ENCODE peak calls at places on chromosomes 7 and 10, in nine cellular contexts. One of them, this sample, is unnamed.

GRCh38 chr10:10804998-10805737 is 212.5 kb upstream of the CELF2 start:
- DNase-seq in uterus: no peak
- DNase-seq in CD4-positive, alpha-beta T cell: no peak
- DNase-seq in endodermal cell: no peak
- DNase-seq in colonic mucosa: peak
- DNase-seq in fibroblast of lung: no peak
- DNase-seq in NB4: no peak
- DNase-seq in upper lobe of right lung: no peak
- DNase-seq in WTC11: no peak
- DNase-seq in this sample: no peak

GRCh38 chr10:116398224-116398623 is 29.4 kb upstream of the PNLIPRP3 start:
- DNase-seq in uterus: no peak
- DNase-seq in CD4-positive, alpha-beta T cell: no peak
- DNase-seq in endodermal cell: no peak
- DNase-seq in colonic mucosa: no peak
- DNase-seq in fibroblast of lung: no peak
- DNase-seq in NB4: no peak
- DNase-seq in upper lobe of right lung: no peak
- DNase-seq in WTC11: no peak
- DNase-seq in this sample: no peak

GRCh38 chr10:105950410-105950809 is 1214.1 kb downstream of the SORCS1 start:
- DNase-seq in uterus: peak
- DNase-seq in CD4-positive, alpha-beta T cell: peak
- DNase-seq in endodermal cell: peak
- DNase-seq in colonic mucosa: peak
- DNase-seq in fibroblast of lung: peak
- DNase-seq in NB4: peak
- DNase-seq in upper lobe of right lung: no peak
- DNase-seq in WTC11: peak
- DNase-seq in this sample: no peak

GRCh38 chr10:17026686-17027485 is 102.7 kb downstream of the CUBN start:
- DNase-seq in uterus: no peak
- DNase-seq in CD4-positive, alpha-beta T cell: peak
- DNase-seq in endodermal cell: peak
- DNase-seq in colonic mucosa: no peak
- DNase-seq in fibroblast of lung: peak
- DNase-seq in NB4: no peak
- DNase-seq in upper lobe of right lung: no peak
- DNase-seq in WTC11: no peak
- DNase-seq in this sample: no peak

GRCh38 chr10:83515001-83515400 is 624.3 kb upstream of the GHITM start:
- DNase-seq in uterus: no peak
- DNase-seq in CD4-positive, alpha-beta T cell: no peak
- DNase-seq in endodermal cell: no peak
- DNase-seq in colonic mucosa: no peak
- DNase-seq in fibroblast of lung: no peak
- DNase-seq in NB4: no peak
- DNase-seq in upper lobe of right lung: no peak
- DNase-seq in WTC11: no peak
- DNase-seq in this sample: no peak

GRCh38 chr10:69492746-69493462 is 41.6 kb downstream of the TSPAN15 start:
- DNase-seq in uterus: peak
- DNase-seq in CD4-positive, alpha-beta T cell: no peak
- DNase-seq in endodermal cell: no peak
- DNase-seq in colonic mucosa: no peak
- DNase-seq in fibroblast of lung: no peak
- DNase-seq in NB4: no peak
- DNase-seq in upper lobe of right lung: peak
- DNase-seq in WTC11: no peak
- DNase-seq in this sample: no peak

GRCh38 chr10:77907900-77908717 is 18.4 kb downstream of the DLG5 start:
- DNase-seq in uterus: no peak
- DNase-seq in CD4-positive, alpha-beta T cell: no peak
- DNase-seq in endodermal cell: peak
- DNase-seq in colonic mucosa: no peak
- DNase-seq in fibroblast of lung: no peak
- DNase-seq in NB4: peak
- DNase-seq in upper lobe of right lung: no peak
- DNase-seq in WTC11: peak
- DNase-seq in this sample: no peak

GRCh38 chr7:12570529-12571461 is at the start of gene SCIN:
- DNase-seq in uterus: no peak
- DNase-seq in CD4-positive, alpha-beta T cell: no peak
- DNase-seq in endodermal cell: peak
- DNase-seq in colonic mucosa: peak
- DNase-seq in fibroblast of lung: peak
- DNase-seq in NB4: peak
- DNase-seq in upper lobe of right lung: peak
- DNase-seq in WTC11: peak
- DNase-seq in this sample: no peak

GRCh38 chr10:129507216-129507615 is 40.2 kb downstream of the MGMT start:
- DNase-seq in uterus: no peak
- DNase-seq in CD4-positive, alpha-beta T cell: no peak
- DNase-seq in endodermal cell: no peak
- DNase-seq in colonic mucosa: no peak
- DNase-seq in fibroblast of lung: no peak
- DNase-seq in NB4: no peak
- DNase-seq in upper lobe of right lung: no peak
- DNase-seq in WTC11: no peak
- DNase-seq in this sample: no peak

GRCh38 chr10:124625831-124626238 is 118.3 kb downstream of the FAM53B start:
- DNase-seq in uterus: no peak
- DNase-seq in CD4-positive, alpha-beta T cell: no peak
- DNase-seq in endodermal cell: no peak
- DNase-seq in colonic mucosa: no peak
- DNase-seq in fibroblast of lung: no peak
- DNase-seq in NB4: no peak
- DNase-seq in upper lobe of right lung: no peak
- DNase-seq in WTC11: no peak
- DNase-seq in this sample: no peak

GRCh38 chr7:11128500-11128899 is 154.8 kb downstream of the PHF14 start:
- DNase-seq in uterus: no peak
- DNase-seq in CD4-positive, alpha-beta T cell: no peak
- DNase-seq in endodermal cell: no peak
- DNase-seq in colonic mucosa: no peak
- DNase-seq in fibroblast of lung: no peak
- DNase-seq in NB4: no peak
- DNase-seq in upper lobe of right lung: no peak
- DNase-seq in WTC11: peak
- DNase-seq in this sample: no peak

GRCh38 chr10:126598009-126598408 is 72.5 kb downstream of the C10orf90 start:
- DNase-seq in uterus: no peak
- DNase-seq in CD4-positive, alpha-beta T cell: no peak
- DNase-seq in endodermal cell: peak
- DNase-seq in colonic mucosa: peak
- DNase-seq in fibroblast of lung: peak
- DNase-seq in NB4: peak
- DNase-seq in upper lobe of right lung: peak
- DNase-seq in WTC11: peak
- DNase-seq in this sample: no peak

GRCh38 chr10:57338823-57339558 is 928.7 kb downstream of the IPMK start:
- DNase-seq in uterus: no peak
- DNase-seq in CD4-positive, alpha-beta T cell: no peak
- DNase-seq in endodermal cell: no peak
- DNase-seq in colonic mucosa: no peak
- DNase-seq in fibroblast of lung: peak
- DNase-seq in NB4: peak
- DNase-seq in upper lobe of right lung: no peak
- DNase-seq in WTC11: no peak
- DNase-seq in this sample: no peak

GRCh38 chr10:93514496-93514895 is 18.1 kb downstream of the CEP55 start:
- DNase-seq in uterus: no peak
- DNase-seq in CD4-positive, alpha-beta T cell: no peak
- DNase-seq in endodermal cell: no peak
- DNase-seq in colonic mucosa: no peak
- DNase-seq in fibroblast of lung: peak
- DNase-seq in NB4: no peak
- DNase-seq in upper lobe of right lung: no peak
- DNase-seq in WTC11: no peak
- DNase-seq in this sample: no peak

GRCh38 chr10:128414568-128414967 is 288.3 kb upstream of the MKI67 start:
- DNase-seq in uterus: no peak
- DNase-seq in CD4-positive, alpha-beta T cell: no peak
- DNase-seq in endodermal cell: no peak
- DNase-seq in colonic mucosa: no peak
- DNase-seq in fibroblast of lung: no peak
- DNase-seq in NB4: no peak
- DNase-seq in upper lobe of right lung: no peak
- DNase-seq in WTC11: no peak
- DNase-seq in this sample: no peak

GRCh38 chr10:70656489-70656888 is 15.8 kb upstream of the ADAMTS14 start:
- DNase-seq in uterus: no peak
- DNase-seq in CD4-positive, alpha-beta T cell: no peak
- DNase-seq in endodermal cell: no peak
- DNase-seq in colonic mucosa: no peak
- DNase-seq in fibroblast of lung: peak
- DNase-seq in NB4: peak
- DNase-seq in upper lobe of right lung: peak
- DNase-seq in WTC11: no peak
- DNase-seq in this sample: no peak

GRCh38 chr10:86888585-86889381 is 68.6 kb downstream of the MMRN2 start:
- DNase-seq in uterus: no peak
- DNase-seq in CD4-positive, alpha-beta T cell: no peak
- DNase-seq in endodermal cell: no peak
- DNase-seq in colonic mucosa: no peak
- DNase-seq in fibroblast of lung: peak
- DNase-seq in NB4: peak
- DNase-seq in upper lobe of right lung: no peak
- DNase-seq in WTC11: no peak
- DNase-seq in this sample: no peak

DNA sequence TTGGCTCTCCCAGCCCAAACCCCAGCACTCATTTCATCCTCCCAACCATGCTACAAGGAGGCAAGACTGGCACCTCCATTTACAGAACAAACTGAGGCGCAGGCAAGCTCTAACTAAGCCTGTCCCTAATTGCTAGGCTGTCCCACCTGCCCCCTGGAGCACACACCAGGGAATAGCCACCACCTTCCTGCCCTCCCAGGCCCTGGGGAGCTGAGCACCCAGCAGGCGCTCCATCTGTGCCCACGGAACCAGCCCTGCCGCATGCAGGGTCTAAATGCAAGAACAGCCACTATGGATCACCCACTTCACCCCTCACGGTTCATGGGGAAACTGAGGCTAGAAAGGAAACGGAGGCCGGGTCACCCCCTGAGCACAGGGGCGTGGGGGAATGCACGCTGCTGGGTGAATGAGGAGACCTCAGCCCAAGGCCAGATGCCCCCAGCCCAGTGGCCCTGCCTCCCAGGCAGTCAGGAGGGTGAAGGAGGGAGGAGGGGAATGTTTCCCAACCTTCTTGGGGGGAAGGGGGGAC is 16.5 kb downstream of the PDGFA start:
- DNase-seq in uterus: no peak
- DNase-seq in CD4-positive, alpha-beta T cell: no peak
- DNase-seq in endodermal cell: no peak
- DNase-seq in colonic mucosa: no peak
- DNase-seq in fibroblast of lung: no peak
- DNase-seq in NB4: no peak
- DNase-seq in upper lobe of right lung: no peak
- DNase-seq in WTC11: no peak
- DNase-seq in this sample: no peak
- TF ChIP-seq CTCF in uterus: no peak
- TF ChIP-seq CTCF in CD4-positive, alpha-beta T cell: no peak
- TF ChIP-seq CTCF in endodermal cell: peak
- TF ChIP-seq CTCF in colonic mucosa: no peak
- TF ChIP-seq CTCF in fibroblast of lung: no peak
- TF ChIP-seq CTCF in NB4: no peak
- TF ChIP-seq CTCF in upper lobe of right lung: no peak
- TF ChIP-seq CTCF in WTC11: no peak
- TF ChIP-seq CTCF in this sample: no peak

DNA sequence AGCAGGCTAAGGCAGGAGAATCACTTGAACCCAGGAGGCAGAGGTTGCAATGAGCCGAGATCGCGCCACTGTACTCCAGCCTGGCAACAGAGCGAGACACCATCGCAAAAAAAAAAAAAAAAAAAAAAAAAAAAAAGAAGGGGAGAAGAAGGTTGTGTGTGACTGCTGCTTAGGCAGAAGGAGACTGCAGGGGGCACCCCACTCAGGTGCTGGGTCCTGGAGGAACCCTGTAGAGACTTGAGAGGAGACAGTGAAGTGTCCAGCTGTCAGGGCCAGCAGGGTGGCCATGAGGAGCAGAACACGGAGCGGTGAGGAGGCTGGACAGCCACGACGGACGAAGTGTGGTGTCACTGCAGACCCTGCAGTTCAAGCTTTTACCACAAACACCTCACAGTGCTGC is 99.0 kb upstream of the NMT2 start:
- DNase-seq in uterus: no peak
- DNase-seq in CD4-positive, alpha-beta T cell: no peak
- DNase-seq in endodermal cell: peak
- DNase-seq in colonic mucosa: no peak
- DNase-seq in fibroblast of lung: no peak
- DNase-seq in NB4: no peak
- DNase-seq in upper lobe of right lung: no peak
- DNase-seq in WTC11: no peak
- DNase-seq in this sample: no peak
- TF ChIP-seq CTCF in uterus: no peak
- TF ChIP-seq CTCF in CD4-positive, alpha-beta T cell: no peak
- TF ChIP-seq CTCF in endodermal cell: peak
- TF ChIP-seq CTCF in colonic mucosa: no peak
- TF ChIP-seq CTCF in fibroblast of lung: no peak
- TF ChIP-seq CTCF in NB4: no peak
- TF ChIP-seq CTCF in upper lobe of right lung: no peak
- TF ChIP-seq CTCF in WTC11: no peak
- TF ChIP-seq CTCF in this sample: no peak

DNA sequence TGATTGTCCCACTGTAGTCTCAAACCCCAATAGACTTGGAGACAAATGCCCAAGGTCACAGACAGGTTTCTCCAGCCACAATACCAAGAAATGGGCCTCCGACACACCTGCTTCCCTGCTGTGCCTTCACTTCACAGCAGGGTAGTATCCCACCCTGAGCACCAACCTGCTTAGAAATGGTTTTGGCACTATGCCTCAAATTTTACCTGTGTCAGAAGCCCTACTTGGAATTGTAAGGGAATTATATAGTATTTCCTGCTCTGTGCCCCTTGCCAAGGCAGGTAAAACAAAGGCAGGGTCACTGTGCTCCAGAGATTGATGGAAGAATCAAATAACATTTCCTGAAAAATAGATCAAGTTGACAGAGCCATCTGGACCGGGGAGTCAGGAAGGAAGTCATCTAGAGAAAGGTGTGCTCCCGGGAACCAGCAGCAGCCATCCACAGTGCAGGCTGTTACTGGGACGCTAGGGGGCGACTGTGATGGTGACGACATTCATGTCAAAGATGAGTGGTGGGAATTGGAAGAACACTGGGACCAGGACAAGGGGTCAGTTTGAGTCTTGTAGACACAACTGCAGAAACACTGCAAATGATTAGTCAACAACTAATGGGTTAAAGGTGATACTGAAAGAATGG is 117.8 kb upstream of the AKR1E2 start:
- DNase-seq in uterus: no peak
- DNase-seq in CD4-positive, alpha-beta T cell: no peak
- DNase-seq in endodermal cell: peak
- DNase-seq in colonic mucosa: no peak
- DNase-seq in fibroblast of lung: no peak
- DNase-seq in NB4: peak
- DNase-seq in upper lobe of right lung: no peak
- DNase-seq in WTC11: peak
- DNase-seq in this sample: no peak
- TF ChIP-seq CTCF in uterus: no peak
- TF ChIP-seq CTCF in CD4-positive, alpha-beta T cell: no peak
- TF ChIP-seq CTCF in endodermal cell: peak
- TF ChIP-seq CTCF in colonic mucosa: no peak
- TF ChIP-seq CTCF in fibroblast of lung: peak
- TF ChIP-seq CTCF in NB4: peak
- TF ChIP-seq CTCF in upper lobe of right lung: peak
- TF ChIP-seq CTCF in WTC11: peak
- TF ChIP-seq CTCF in this sample: no peak

GRCh38 chr7:77799078-77799964 is 748 bp downstream of the PHTF2 start:
- DNase-seq in uterus: peak
- DNase-seq in CD4-positive, alpha-beta T cell: peak
- DNase-seq in endodermal cell: peak
- DNase-seq in colonic mucosa: peak
- DNase-seq in fibroblast of lung: peak
- DNase-seq in NB4: peak
- DNase-seq in upper lobe of right lung: peak
- DNase-seq in WTC11: peak
- DNase-seq in this sample: peak
- TF ChIP-seq CTCF in uterus: no peak
- TF ChIP-seq CTCF in CD4-positive, alpha-beta T cell: peak
- TF ChIP-seq CTCF in endodermal cell: no peak
- TF ChIP-seq CTCF in colonic mucosa: no peak
- TF ChIP-seq CTCF in fibroblast of lung: no peak
- TF ChIP-seq CTCF in NB4: no peak
- TF ChIP-seq CTCF in upper lobe of right lung: no peak
- TF ChIP-seq CTCF in WTC11: no peak
- TF ChIP-seq CTCF in this sample: no peak